ENCODE peak calls at places on chromosomes 1 and 21, in eight cellular contexts. H, F, U, I, B, K, J and G are unnamed samples.

GRCh38 chr1:121546830-121547680 is 362.3 kb downstream of the SRGAP2C start:
- DNase-seq in J (no peak), F (no peak), B (no peak), I (no peak), K (peak; percentile 48), U (peak; percentile 93), H (no peak), G (peak; percentile 21)

GRCh38 chr1:41240806-41241747 is 1.0 kb downstream of the SCMH1 start:
- DNase-seq in F (peak; percentile 76), K (no peak), I (peak; percentile 81), J (peak; percentile 72), B (peak; percentile 86), H (no peak), U (peak; percentile 51), G (peak; percentile 78)

GRCh38 chr1:160101717-160102522 is 3.5 kb upstream of the IGSF8 start:
- DNase-seq in B (no peak), H (no peak), K (no peak), U (no peak), I (no peak), J (no peak), F (no peak), G (no peak)

GRCh38 chr1:99906535-99906934 is 56.4 kb downstream of the AGL start:
- DNase-seq in I (no peak), U (no peak), K (no peak), F (no peak), J (no peak), B (no peak), H (no peak), G (no peak)

GRCh38 chr1:44526295-44527073 is 121.4 kb downstream of the RNF220 start:
- DNase-seq in I (no peak), B (no peak), K (no peak), F (no peak), J (no peak), H (no peak), U (no peak), G (no peak)

GRCh38 chr1:231691618-231692259 is 65.1 kb downstream of the DISC1 start:
- DNase-seq in K (no peak), J (peak; percentile 78), H (peak; percentile 15), U (peak; percentile 48), F (peak; percentile 48), I (peak; percentile 56), B (no peak), G (no peak)

GRCh38 chr1:31577515-31578191 is 1.3 kb downstream of the TINAGL1 start:
- DNase-seq in B (no peak), H (no peak), I (no peak), K (peak; percentile 71), J (peak; percentile 65), F (no peak), U (peak; percentile 43), G (no peak)

GRCh38 chr1:165259236-165259635 is 97.3 kb downstream of the LMX1A start:
- DNase-seq in K (peak; percentile 42), J (no peak), B (no peak), H (no peak), I (no peak), U (peak; percentile 14), F (no peak), G (no peak)

GRCh38 chr1:70528591-70529333 is 117.7 kb downstream of the CTH start:
- DNase-seq in U (peak; percentile 56), B (peak; percentile 32), J (peak; percentile 80), H (peak; percentile 12), F (peak; percentile 61), I (peak; percentile 65), K (no peak), G (peak; percentile 26)

GRCh38 chr1:116739371-116740007 is 14.7 kb upstream of the CD2 start:
- DNase-seq in B (no peak), H (no peak), K (no peak), I (no peak), F (no peak), U (no peak), J (no peak), G (no peak)

GRCh38 chr1:22288593-22289241 is 145.8 kb upstream of the WNT4 start:
- DNase-seq in H (no peak), U (peak; percentile 7), J (no peak), I (peak; percentile 7), B (no peak), F (no peak), K (peak; percentile 51), G (no peak)

GRCh38 chr1:162136760-162137537 is 67.5 kb downstream of the NOS1AP start:
- DNase-seq in B (no peak), I (no peak), J (peak; percentile 19), U (peak; percentile 91), H (peak; percentile 43), K (peak; percentile 95), F (peak; percentile 54), G (no peak)

GRCh38 chr1:3986686-3987218 is 86.7 kb upstream of the C1orf174 start:
- DNase-seq in H (no peak), F (no peak), U (no peak), I (no peak), J (no peak), K (no peak), B (no peak), G (no peak)

GRCh38 chr1:6008696-6009095 is 16.5 kb upstream of the NPHP4 start:
- DNase-seq in J (no peak), I (no peak), F (no peak), K (no peak), U (no peak), H (no peak), B (no peak), G (no peak)

GRCh38 chr21:36701912-36702621 is 3.2 kb downstream of the SIM2 start:
- DNase-seq in J (peak; percentile 60), I (no peak), F (no peak), B (no peak), K (peak; percentile 59), U (peak; percentile 87), H (no peak), G (no peak)

GRCh38 chr21:36700961-36701911 is 2.3 kb downstream of the SIM2 start:
- DNase-seq in K (no peak), H (no peak), I (peak; percentile 51), U (peak; percentile 57), F (no peak), J (peak; percentile 72), B (no peak), G (no peak)

GRCh38 chr21:36699546-36700294 is 805 bp downstream of the SIM2 start:
- DNase-seq in U (peak; percentile 29), H (no peak), K (no peak), B (no peak), F (no peak), J (peak; percentile 46), I (peak; percentile 47), G (no peak)

GRCh38 chr21:36699026-36699545 is at the start of gene SIM2:
- DNase-seq in I (peak; percentile 58), U (peak; percentile 92), J (peak; percentile 62), F (no peak), H (peak; percentile 46), K (peak; percentile 60), B (no peak), G (no peak)

DNA sequence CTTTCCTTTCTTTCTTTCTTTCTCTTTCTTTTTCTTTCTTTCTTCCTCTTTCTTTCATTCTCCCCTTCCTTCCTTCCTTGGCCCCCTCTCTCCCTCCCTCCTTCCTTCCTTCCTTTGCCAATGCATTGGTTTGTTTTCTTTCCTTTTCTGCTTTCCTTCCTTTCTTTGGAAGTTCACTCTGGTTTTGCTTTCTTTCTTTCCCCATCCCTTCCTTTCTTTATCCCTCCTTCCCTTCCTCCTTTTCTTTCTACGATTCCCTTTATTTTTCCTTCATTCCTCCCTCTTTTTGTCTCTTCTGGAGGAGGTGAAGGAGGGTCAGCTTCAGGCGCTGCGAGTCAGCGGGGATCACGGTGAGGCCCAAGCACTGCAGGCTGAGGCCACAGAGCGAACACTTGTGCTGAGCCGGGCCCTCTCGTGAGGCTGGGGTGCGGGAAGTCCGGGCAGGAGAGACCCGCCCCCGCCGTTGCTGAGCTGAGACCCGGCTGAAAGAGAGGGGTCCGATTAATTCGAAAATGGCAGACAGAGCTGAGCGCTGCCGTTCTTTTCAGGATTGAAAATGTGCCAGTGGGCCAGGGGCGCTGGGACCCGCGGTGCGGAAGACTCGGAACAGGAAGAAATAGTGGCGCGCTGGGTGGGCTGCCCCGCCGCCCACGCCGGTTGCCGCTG is 1.5 kb downstream of the SIM2 start:
- DNase-seq in H (no peak), F (no peak), I (no peak), B (no peak), J (peak; percentile 32), K (no peak), U (no peak), G (no peak)
- H3K9me2 ChIP-seq in H (no peaks in the 10 kb centered on the region), F (no peaks in the 10 kb centered on the region), I (no peaks in the 10 kb centered on the region), B (no peaks in the 10 kb centered on the region), J (no peaks in the 10 kb centered on the region), K (no peaks in the 10 kb centered on the region), U (no peaks in the 10 kb centered on the region), G (no peaks in the 10 kb centered on the region)

GRCh38 chr1:156602557-156602993 is 1.3 kb upstream of the GPATCH4 start:
- DNase-seq in B (peak; percentile 46), J (peak; percentile 77), U (peak; percentile 33), I (no peak), K (no peak), H (peak; percentile 43), F (no peak), G (peak; percentile 73)

GRCh38 chr1:156608981-156609380 is 7.7 kb upstream of the GPATCH4 start:
- DNase-seq in U (peak; percentile 74), K (peak; percentile 47), I (peak; percentile 60), F (peak; percentile 62), J (peak; percentile 78), B (peak; percentile 85), H (no peak), G (peak; percentile 78)

GRCh38 chr1:156608036-156608674 is 6.9 kb upstream of the GPATCH4 start:
- DNase-seq in B (peak; percentile 92), H (peak; percentile 66), K (peak; percentile 62), U (peak; percentile 87), F (peak; percentile 85), J (peak; percentile 92), I (peak; percentile 65), G (peak; percentile 87)
- TF ChIP-seq CTCF in B (peak; percentile 97), H (peak; percentile 79), K (peak; percentile 84), U (peak; percentile 92), F (peak; percentile 74), J (peak; percentile 67), I (peak; percentile 81), G (peak; percentile 91)

GRCh38 chr1:39154553-39155361 is 49.7 kb upstream of the MACF1 start:
- DNase-seq in H (no peak), F (peak; percentile 54), J (no peak), B (no peak), U (peak; percentile 62), K (peak; percentile 85), I (no peak), G (no peak)
- H3K27ac ChIP-seq in H (no peak overlapping the region), F (peak overlapping the region; percentile 25), J (peak overlapping the region; percentile 75), B (no peak overlapping the region), U (peak overlapping the region; percentile 62), K (peak overlapping the region; percentile 73), I (peak overlapping the region; percentile 93), G (no peak overlapping the region)

GRCh38 chr1:2881556-2881955 is 80.1 kb upstream of the TTC34 start:
- DNase-seq in J (no peak), U (no peak), H (no peak), B (no peak), K (no peak), I (no peak), F (no peak), G (no peak)

GRCh38 chr1:2880086-2880485 is 78.6 kb upstream of the TTC34 start:
- DNase-seq in H (no peak), I (no peak), K (no peak), B (no peak), U (no peak), J (no peak), F (no peak), G (no peak)

GRCh38 chr1:2880812-2881295 is 79.4 kb upstream of the TTC34 start:
- DNase-seq in H (no peak), F (no peak), I (no peak), B (no peak), U (no peak), K (no peak), J (no peak), G (no peak)

GRCh38 chr1:2885001-2885400 is 83.5 kb upstream of the TTC34 start:
- DNase-seq in J (no peak), B (no peak), H (no peak), U (no peak), K (no peak), F (no peak), I (no peak), G (no peak)

GRCh38 chr1:2882968-2883696 is 81.6 kb upstream of the TTC34 start:
- DNase-seq in U (no peak), F (no peak), J (peak; percentile 18), B (no peak), I (peak; percentile 50), K (no peak), H (no peak), G (no peak)
- H3K9me2 ChIP-seq in U (no peaks in the 10 kb centered on the region), F (no peaks in the 10 kb centered on the region), J (no peaks in the 10 kb centered on the region), B (no peaks in the 10 kb centered on the region), I (no peaks in the 10 kb centered on the region), K (no peaks in the 10 kb centered on the region), H (no peaks in the 10 kb centered on the region), G (no peaks in the 10 kb centered on the region)